ENCODE peak calls at places on chromosomes 4 and X, in five cellular contexts. D, C, I, Y and W are unnamed samples.

GRCh38 chr4:83381173-83381572 is 46.5 kb upstream of the HPSE start:
- DNase-seq in Y (no peak), C (no peak), I (no peak), D (no peak), W (no peak)

GRCh38 chrX:43448688-43449087 is 207.4 kb upstream of the MAOA start:
- DNase-seq in D (no peak), C (no peak), Y (no peak), I (no peak), W (no peak)

GRCh38 chrX:119756926-119757635 is 1.3 kb upstream of the SOWAHD start:
- DNase-seq in Y (no peak), I (no peak), D (no peak), C (no peak), W (no peak)

GRCh38 chrX:153684447-153685178 is 3.1 kb upstream of the SLC6A8 start:
- DNase-seq in D (no peak), I (no peak), Y (peak), C (no peak), W (no peak)

GRCh38 chr4:13540446-13541175 is 3.7 kb downstream of the NKX3-2 start:
- DNase-seq in C (no peak), I (no peak), D (no peak), Y (no peak), W (no peak)

GRCh38 chr4:126395661-126396060 is 1080.9 kb downstream of the FAT4 start:
- DNase-seq in C (no peak), I (no peak), D (no peak), Y (no peak), W (no peak)

GRCh38 chr4:29983890-29984289 is 736.3 kb upstream of the PCDH7 start:
- DNase-seq in C (no peak), Y (no peak), D (no peak), I (no peak), W (no peak)

GRCh38 chr4:24800273-24800880 is 5.0 kb downstream of the SOD3 start:
- DNase-seq in D (no peak), Y (no peak), I (no peak), C (peak), W (no peak)

DNA sequence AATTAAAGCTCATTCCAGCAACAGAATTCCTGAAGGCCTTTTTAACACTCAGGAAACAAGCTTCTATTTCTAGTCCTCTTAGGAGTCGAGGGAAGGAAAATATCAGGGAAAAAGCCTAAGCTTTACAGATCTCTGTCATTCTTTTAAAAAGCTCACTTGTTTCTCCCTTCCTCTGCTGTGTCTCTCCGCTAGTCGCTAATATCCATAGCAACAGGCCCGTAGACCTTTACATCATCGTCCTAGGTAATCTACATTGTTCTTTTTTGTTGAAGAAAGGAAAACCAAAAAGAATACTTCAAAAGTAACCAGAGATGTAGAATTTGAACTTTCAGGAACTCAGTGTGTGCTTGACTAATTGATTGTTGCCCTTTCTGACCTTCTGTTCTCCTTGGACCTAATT is 45.9 kb upstream of the MTMR1 start:
- DNase-seq in C (no peak), Y (no peak), I (no peak), D (no peak), W (no peak)
- TF ChIP-seq CTCF in C (no peak), Y (no peak), I (no peak), D (no peak), W (no peak)

GRCh38 chrX:20330545-20330944 is 63.8 kb upstream of the RPS6KA3 start:
- DNase-seq in D (no peak), Y (no peak), I (no peak), C (no peak), W (no peak)

GRCh38 chrX:20333672-20334071 is 67.0 kb upstream of the RPS6KA3 start:
- DNase-seq in I (no peak), D (no peak), C (no peak), Y (no peak), W (no peak)

GRCh38 chrX:20325786-20326388 is 59.2 kb upstream of the RPS6KA3 start:
- DNase-seq in Y (no peak), I (no peak), C (no peak), D (no peak), W (no peak)

DNA sequence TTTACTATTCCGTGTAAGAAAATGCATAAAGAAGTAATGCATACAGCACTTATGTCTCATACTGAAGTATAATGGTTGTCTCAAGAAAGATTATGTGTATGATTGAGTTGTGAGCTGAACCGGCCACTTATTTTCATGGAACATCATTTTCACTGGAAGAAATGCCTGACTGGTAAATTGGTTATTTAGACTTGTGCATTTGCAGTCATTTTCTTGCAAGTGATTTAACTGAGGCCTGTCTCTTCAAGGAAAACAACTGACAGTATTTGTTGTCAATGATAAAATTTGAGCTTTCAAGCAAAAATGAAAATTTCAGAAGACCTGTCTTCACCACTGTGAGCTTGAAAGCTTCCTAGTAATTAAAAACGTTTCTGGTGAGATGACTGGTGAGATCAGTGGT is 62.7 kb upstream of the RPS6KA3 start:
- DNase-seq in Y (no peak), D (no peak), I (no peak), C (no peak), W (no peak)
- TF ChIP-seq CTCF in Y (no peak), D (no peak), I (no peak), C (no peak), W (no peak)

GRCh38 chrX:31527455-31528126 is 455.8 kb upstream of the FTHL17 start:
- DNase-seq in I (no peak), Y (no peak), C (no peak), D (no peak), W (no peak)
- TF ChIP-seq CTCF in I (no peak), Y (no peak), C (no peak), D (no peak), W (no peak)

GRCh38 chr4:19850909-19851308 is 400.8 kb upstream of the SLIT2 start:
- DNase-seq in Y (no peak), I (no peak), C (no peak), D (no peak), W (peak)
- TF ChIP-seq CTCF in Y (no peak), I (no peak), C (no peak), D (no peak), W (peak)